ENCODE peak calls at places on chromosome 4, in seven cellular contexts. One of them, this sample, is unnamed.

GRCh38 chr4:183099537-183100297 is 660 bp downstream of the WWC2 start:
- DNase-seq in kidney glomerular epithelial cell: no peak
- DNase-seq in activated naive CD4-positive, alpha-beta T cell treated with anti-CD3 and anti-CD28 coated beads, Interleukin-2, amount 50 U/mL, for 16 hours: peak; percentile 25
- DNase-seq in DMS53: peak; percentile 56
- DNase-seq in SK-N-SH: no peak
- DNase-seq in LoVo: peak; percentile 38
- DNase-seq in GM10248: peak; percentile 18
- DNase-seq in this sample: peak; percentile 45

GRCh38 chr4:54872246-54872645 is 214.5 kb downstream of the KIT start:
- DNase-seq in kidney glomerular epithelial cell: no peak
- DNase-seq in activated naive CD4-positive, alpha-beta T cell treated with anti-CD3 and anti-CD28 coated beads, Interleukin-2, amount 50 U/mL, for 16 hours: no peak
- DNase-seq in DMS53: no peak
- DNase-seq in SK-N-SH: no peak
- DNase-seq in LoVo: peak; percentile 1
- DNase-seq in GM10248: no peak
- DNase-seq in this sample: no peak

GRCh38 chr4:102438396-102438795 is 62.8 kb upstream of the NFKB1 start:
- DNase-seq in kidney glomerular epithelial cell: peak; percentile 12
- DNase-seq in activated naive CD4-positive, alpha-beta T cell treated with anti-CD3 and anti-CD28 coated beads, Interleukin-2, amount 50 U/mL, for 16 hours: no peak
- DNase-seq in DMS53: no peak
- DNase-seq in SK-N-SH: no peak
- DNase-seq in LoVo: no peak
- DNase-seq in GM10248: no peak
- DNase-seq in this sample: no peak

GRCh38 chr4:156169011-156169410 is 215.3 kb upstream of the CTSO start:
- DNase-seq in kidney glomerular epithelial cell: peak; percentile 41
- DNase-seq in activated naive CD4-positive, alpha-beta T cell treated with anti-CD3 and anti-CD28 coated beads, Interleukin-2, amount 50 U/mL, for 16 hours: no peak
- DNase-seq in DMS53: peak; percentile 63
- DNase-seq in SK-N-SH: no peak
- DNase-seq in LoVo: peak; percentile 1
- DNase-seq in GM10248: peak; percentile 17
- DNase-seq in this sample: peak; percentile 2

GRCh38 chr4:173334891-173335754 is 965 bp upstream of the HMGB2 start:
- DNase-seq in kidney glomerular epithelial cell: peak; percentile 78
- DNase-seq in activated naive CD4-positive, alpha-beta T cell treated with anti-CD3 and anti-CD28 coated beads, Interleukin-2, amount 50 U/mL, for 16 hours: peak; percentile 12
- DNase-seq in DMS53: peak; percentile 92
- DNase-seq in SK-N-SH: peak; percentile 92
- DNase-seq in LoVo: peak; percentile 83
- DNase-seq in GM10248: peak; percentile 76
- DNase-seq in this sample: peak; percentile 96

GRCh38 chr4:52312722-52313121 is 261.6 kb downstream of the SPATA18 start:
- DNase-seq in kidney glomerular epithelial cell: no peak
- DNase-seq in activated naive CD4-positive, alpha-beta T cell treated with anti-CD3 and anti-CD28 coated beads, Interleukin-2, amount 50 U/mL, for 16 hours: no peak
- DNase-seq in DMS53: no peak
- DNase-seq in SK-N-SH: no peak
- DNase-seq in LoVo: no peak
- DNase-seq in GM10248: no peak
- DNase-seq in this sample: peak; percentile 62

GRCh38 chr4:8730681-8731080 is 138.1 kb downstream of the CPZ start:
- DNase-seq in kidney glomerular epithelial cell: no peak
- DNase-seq in activated naive CD4-positive, alpha-beta T cell treated with anti-CD3 and anti-CD28 coated beads, Interleukin-2, amount 50 U/mL, for 16 hours: no peak
- DNase-seq in DMS53: no peak
- DNase-seq in SK-N-SH: no peak
- DNase-seq in LoVo: no peak
- DNase-seq in GM10248: no peak
- DNase-seq in this sample: no peak

GRCh38 chr4:25862411-25863346 is at the start of gene SEL1L3:
- DNase-seq in kidney glomerular epithelial cell: no peak
- DNase-seq in activated naive CD4-positive, alpha-beta T cell treated with anti-CD3 and anti-CD28 coated beads, Interleukin-2, amount 50 U/mL, for 16 hours: peak; percentile 64
- DNase-seq in DMS53: peak; percentile 91
- DNase-seq in SK-N-SH: peak; percentile 84
- DNase-seq in LoVo: peak; percentile 59
- DNase-seq in GM10248: peak; percentile 83
- DNase-seq in this sample: peak; percentile 81

GRCh38 chr4:81214518-81215218 is 354 bp downstream of the PRKG2 start:
- DNase-seq in kidney glomerular epithelial cell: no peak
- DNase-seq in activated naive CD4-positive, alpha-beta T cell treated with anti-CD3 and anti-CD28 coated beads, Interleukin-2, amount 50 U/mL, for 16 hours: no peak
- DNase-seq in DMS53: peak; percentile 47
- DNase-seq in SK-N-SH: peak; percentile 11
- DNase-seq in LoVo: no peak
- DNase-seq in GM10248: no peak
- DNase-seq in this sample: peak; percentile 58

GRCh38 chr4:40848251-40848650 is 98.5 kb downstream of the NSUN7 start:
- DNase-seq in kidney glomerular epithelial cell: no peak
- DNase-seq in activated naive CD4-positive, alpha-beta T cell treated with anti-CD3 and anti-CD28 coated beads, Interleukin-2, amount 50 U/mL, for 16 hours: no peak
- DNase-seq in DMS53: no peak
- DNase-seq in SK-N-SH: no peak
- DNase-seq in LoVo: no peak
- DNase-seq in GM10248: no peak
- DNase-seq in this sample: peak; percentile 97

GRCh38 chr4:71025654-71026053 is 32.2 kb downstream of the DCK start:
- DNase-seq in kidney glomerular epithelial cell: no peak
- DNase-seq in activated naive CD4-positive, alpha-beta T cell treated with anti-CD3 and anti-CD28 coated beads, Interleukin-2, amount 50 U/mL, for 16 hours: no peak
- DNase-seq in DMS53: no peak
- DNase-seq in SK-N-SH: no peak
- DNase-seq in LoVo: no peak
- DNase-seq in GM10248: no peak
- DNase-seq in this sample: no peak

GRCh38 chr4:169045862-169046584 is 36.0 kb upstream of the CBR4 start:
- DNase-seq in kidney glomerular epithelial cell: no peak
- DNase-seq in activated naive CD4-positive, alpha-beta T cell treated with anti-CD3 and anti-CD28 coated beads, Interleukin-2, amount 50 U/mL, for 16 hours: no peak
- DNase-seq in DMS53: no peak
- DNase-seq in SK-N-SH: no peak
- DNase-seq in LoVo: no peak
- DNase-seq in GM10248: no peak
- DNase-seq in this sample: no peak

GRCh38 chr4:37678624-37679023 is 7.6 kb downstream of the RELL1 start:
- DNase-seq in kidney glomerular epithelial cell: no peak
- DNase-seq in activated naive CD4-positive, alpha-beta T cell treated with anti-CD3 and anti-CD28 coated beads, Interleukin-2, amount 50 U/mL, for 16 hours: no peak
- DNase-seq in DMS53: no peak
- DNase-seq in SK-N-SH: no peak
- DNase-seq in LoVo: no peak
- DNase-seq in GM10248: no peak
- DNase-seq in this sample: peak; percentile 8

GRCh38 chr4:62484357-62484756 is 1284.2 kb downstream of the ADGRL3 start:
- DNase-seq in kidney glomerular epithelial cell: no peak
- DNase-seq in activated naive CD4-positive, alpha-beta T cell treated with anti-CD3 and anti-CD28 coated beads, Interleukin-2, amount 50 U/mL, for 16 hours: no peak
- DNase-seq in DMS53: no peak
- DNase-seq in SK-N-SH: no peak
- DNase-seq in LoVo: no peak
- DNase-seq in GM10248: no peak
- DNase-seq in this sample: no peak

GRCh38 chr4:55184600-55185523 is 59.5 kb upstream of the KDR start:
- DNase-seq in kidney glomerular epithelial cell: no peak
- DNase-seq in activated naive CD4-positive, alpha-beta T cell treated with anti-CD3 and anti-CD28 coated beads, Interleukin-2, amount 50 U/mL, for 16 hours: peak; percentile 23
- DNase-seq in DMS53: peak; percentile 86
- DNase-seq in SK-N-SH: no peak
- DNase-seq in LoVo: no peak
- DNase-seq in GM10248: peak; percentile 16
- DNase-seq in this sample: peak; percentile 52

GRCh38 chr4:186723207-186724047 is at the start of gene FAT1:
- DNase-seq in kidney glomerular epithelial cell: no peak
- DNase-seq in activated naive CD4-positive, alpha-beta T cell treated with anti-CD3 and anti-CD28 coated beads, Interleukin-2, amount 50 U/mL, for 16 hours: no peak
- DNase-seq in DMS53: peak; percentile 86
- DNase-seq in SK-N-SH: peak; percentile 85
- DNase-seq in LoVo: no peak
- DNase-seq in GM10248: no peak
- DNase-seq in this sample: peak; percentile 85

GRCh38 chr4:11497972-11498371 is 69.3 kb upstream of the HS3ST1 start:
- DNase-seq in kidney glomerular epithelial cell: no peak
- DNase-seq in activated naive CD4-positive, alpha-beta T cell treated with anti-CD3 and anti-CD28 coated beads, Interleukin-2, amount 50 U/mL, for 16 hours: no peak
- DNase-seq in DMS53: no peak
- DNase-seq in SK-N-SH: no peak
- DNase-seq in LoVo: no peak
- DNase-seq in GM10248: no peak
- DNase-seq in this sample: no peak

GRCh38 chr4:2963185-2964076 is at the start of the genes GRK4 and NOP14:
- DNase-seq in kidney glomerular epithelial cell: peak; percentile 96
- DNase-seq in activated naive CD4-positive, alpha-beta T cell treated with anti-CD3 and anti-CD28 coated beads, Interleukin-2, amount 50 U/mL, for 16 hours: peak; percentile 98
- DNase-seq in DMS53: peak; percentile 100
- DNase-seq in SK-N-SH: peak; percentile 97
- DNase-seq in LoVo: peak; percentile 99
- DNase-seq in GM10248: peak; percentile 98
- DNase-seq in this sample: peak; percentile 98

GRCh38 chr4:4502694-4503311 is 39.0 kb downstream of the STX18 start:
- DNase-seq in kidney glomerular epithelial cell: no peak
- DNase-seq in activated naive CD4-positive, alpha-beta T cell treated with anti-CD3 and anti-CD28 coated beads, Interleukin-2, amount 50 U/mL, for 16 hours: no peak
- DNase-seq in DMS53: no peak
- DNase-seq in SK-N-SH: no peak
- DNase-seq in LoVo: no peak
- DNase-seq in GM10248: no peak
- DNase-seq in this sample: peak; percentile 4

GRCh38 chr4:1647432-1647831 is 36.7 kb downstream of the FAM53A start:
- DNase-seq in kidney glomerular epithelial cell: no peak
- DNase-seq in activated naive CD4-positive, alpha-beta T cell treated with anti-CD3 and anti-CD28 coated beads, Interleukin-2, amount 50 U/mL, for 16 hours: no peak
- DNase-seq in DMS53: no peak
- DNase-seq in SK-N-SH: no peak
- DNase-seq in LoVo: no peak
- DNase-seq in GM10248: no peak
- DNase-seq in this sample: no peak

GRCh38 chr4:69984030-69984443 is 11.7 kb upstream of the STATH start:
- DNase-seq in kidney glomerular epithelial cell: peak; percentile 42
- DNase-seq in activated naive CD4-positive, alpha-beta T cell treated with anti-CD3 and anti-CD28 coated beads, Interleukin-2, amount 50 U/mL, for 16 hours: no peak
- DNase-seq in DMS53: peak; percentile 89
- DNase-seq in SK-N-SH: no peak
- DNase-seq in LoVo: peak; percentile 22
- DNase-seq in GM10248: no peak
- DNase-seq in this sample: peak; percentile 52

GRCh38 chr4:83931659-83932058 is 395.8 kb downstream of the GPAT3 start:
- DNase-seq in kidney glomerular epithelial cell: no peak
- DNase-seq in activated naive CD4-positive, alpha-beta T cell treated with anti-CD3 and anti-CD28 coated beads, Interleukin-2, amount 50 U/mL, for 16 hours: no peak
- DNase-seq in DMS53: no peak
- DNase-seq in SK-N-SH: no peak
- DNase-seq in LoVo: no peak
- DNase-seq in GM10248: no peak
- DNase-seq in this sample: peak; percentile 21

GRCh38 chr4:76987685-76988084 is 38.1 kb downstream of the SEPTIN11 start:
- DNase-seq in kidney glomerular epithelial cell: no peak
- DNase-seq in activated naive CD4-positive, alpha-beta T cell treated with anti-CD3 and anti-CD28 coated beads, Interleukin-2, amount 50 U/mL, for 16 hours: no peak
- DNase-seq in DMS53: no peak
- DNase-seq in SK-N-SH: no peak
- DNase-seq in LoVo: no peak
- DNase-seq in GM10248: no peak
- DNase-seq in this sample: peak; percentile 16

GRCh38 chr4:2745516-2745915 is 10.6 kb downstream of the TNIP2 start:
- DNase-seq in kidney glomerular epithelial cell: no peak
- DNase-seq in activated naive CD4-positive, alpha-beta T cell treated with anti-CD3 and anti-CD28 coated beads, Interleukin-2, amount 50 U/mL, for 16 hours: no peak
- DNase-seq in DMS53: no peak
- DNase-seq in SK-N-SH: no peak
- DNase-seq in LoVo: no peak
- DNase-seq in GM10248: no peak
- DNase-seq in this sample: no peak

GRCh38 chr4:11632488-11632887 is 203.8 kb upstream of the HS3ST1 start:
- DNase-seq in kidney glomerular epithelial cell: no peak
- DNase-seq in activated naive CD4-positive, alpha-beta T cell treated with anti-CD3 and anti-CD28 coated beads, Interleukin-2, amount 50 U/mL, for 16 hours: no peak
- DNase-seq in DMS53: peak; percentile 87
- DNase-seq in SK-N-SH: no peak
- DNase-seq in LoVo: peak; percentile 47
- DNase-seq in GM10248: no peak
- DNase-seq in this sample: no peak

GRCh38 chr4:109078724-109079123 is 223.7 kb downstream of the COL25A1 start:
- DNase-seq in kidney glomerular epithelial cell: peak; percentile 66
- DNase-seq in activated naive CD4-positive, alpha-beta T cell treated with anti-CD3 and anti-CD28 coated beads, Interleukin-2, amount 50 U/mL, for 16 hours: no peak
- DNase-seq in DMS53: peak; percentile 35
- DNase-seq in SK-N-SH: no peak
- DNase-seq in LoVo: no peak
- DNase-seq in GM10248: no peak
- DNase-seq in this sample: no peak

GRCh38 chr4:20253799-20254409 is 2.2 kb downstream of the SLIT2 start:
- DNase-seq in kidney glomerular epithelial cell: no peak
- DNase-seq in activated naive CD4-positive, alpha-beta T cell treated with anti-CD3 and anti-CD28 coated beads, Interleukin-2, amount 50 U/mL, for 16 hours: no peak
- DNase-seq in DMS53: peak; percentile 69
- DNase-seq in SK-N-SH: peak; percentile 67
- DNase-seq in LoVo: no peak
- DNase-seq in GM10248: peak; percentile 24
- DNase-seq in this sample: peak; percentile 60

GRCh38 chr4:119525005-119525749 is 103.4 kb downstream of the PDE5A start:
- DNase-seq in kidney glomerular epithelial cell: peak; percentile 73
- DNase-seq in activated naive CD4-positive, alpha-beta T cell treated with anti-CD3 and anti-CD28 coated beads, Interleukin-2, amount 50 U/mL, for 16 hours: no peak
- DNase-seq in DMS53: no peak
- DNase-seq in SK-N-SH: no peak
- DNase-seq in LoVo: no peak
- DNase-seq in GM10248: no peak
- DNase-seq in this sample: no peak

GRCh38 chr4:113331811-113332210 is 282.4 kb downstream of the ANK2 start:
- DNase-seq in kidney glomerular epithelial cell: no peak
- DNase-seq in activated naive CD4-positive, alpha-beta T cell treated with anti-CD3 and anti-CD28 coated beads, Interleukin-2, amount 50 U/mL, for 16 hours: no peak
- DNase-seq in DMS53: no peak
- DNase-seq in SK-N-SH: no peak
- DNase-seq in LoVo: no peak
- DNase-seq in GM10248: no peak
- DNase-seq in this sample: no peak

GRCh38 chr4:100421356-100421978 is 96.4 kb downstream of the EMCN start:
- DNase-seq in kidney glomerular epithelial cell: peak; percentile 20
- DNase-seq in activated naive CD4-positive, alpha-beta T cell treated with anti-CD3 and anti-CD28 coated beads, Interleukin-2, amount 50 U/mL, for 16 hours: no peak
- DNase-seq in DMS53: peak; percentile 51
- DNase-seq in SK-N-SH: peak; percentile 11
- DNase-seq in LoVo: peak; percentile 35
- DNase-seq in GM10248: no peak
- DNase-seq in this sample: peak; percentile 34

GRCh38 chr4:103718993-103719319 is 829 bp downstream of the TACR3 start:
- DNase-seq in kidney glomerular epithelial cell: no peak
- DNase-seq in activated naive CD4-positive, alpha-beta T cell treated with anti-CD3 and anti-CD28 coated beads, Interleukin-2, amount 50 U/mL, for 16 hours: no peak
- DNase-seq in DMS53: peak; percentile 73
- DNase-seq in SK-N-SH: no peak
- DNase-seq in LoVo: no peak
- DNase-seq in GM10248: no peak
- DNase-seq in this sample: no peak

GRCh38 chr4:141797966-141798365 is 161.6 kb downstream of the IL15 start:
- DNase-seq in kidney glomerular epithelial cell: no peak
- DNase-seq in activated naive CD4-positive, alpha-beta T cell treated with anti-CD3 and anti-CD28 coated beads, Interleukin-2, amount 50 U/mL, for 16 hours: no peak
- DNase-seq in DMS53: no peak
- DNase-seq in SK-N-SH: no peak
- DNase-seq in LoVo: no peak
- DNase-seq in GM10248: no peak
- DNase-seq in this sample: no peak

GRCh38 chr4:130074096-130074495 is 978.1 kb downstream of the C4orf33 start:
- DNase-seq in kidney glomerular epithelial cell: no peak
- DNase-seq in activated naive CD4-positive, alpha-beta T cell treated with anti-CD3 and anti-CD28 coated beads, Interleukin-2, amount 50 U/mL, for 16 hours: no peak
- DNase-seq in DMS53: peak; percentile 61
- DNase-seq in SK-N-SH: no peak
- DNase-seq in LoVo: no peak
- DNase-seq in GM10248: no peak
- DNase-seq in this sample: no peak

GRCh38 chr4:158020734-158021346 is 152.0 kb downstream of the GASK1B start:
- DNase-seq in kidney glomerular epithelial cell: peak; percentile 85
- DNase-seq in activated naive CD4-positive, alpha-beta T cell treated with anti-CD3 and anti-CD28 coated beads, Interleukin-2, amount 50 U/mL, for 16 hours: no peak
- DNase-seq in DMS53: peak; percentile 7
- DNase-seq in SK-N-SH: no peak
- DNase-seq in LoVo: no peak
- DNase-seq in GM10248: no peak
- DNase-seq in this sample: peak; percentile 13

GRCh38 chr4:158775091-158775651 is 6.3 kb downstream of the FNIP2 start:
- DNase-seq in kidney glomerular epithelial cell: no peak
- DNase-seq in activated naive CD4-positive, alpha-beta T cell treated with anti-CD3 and anti-CD28 coated beads, Interleukin-2, amount 50 U/mL, for 16 hours: no peak
- DNase-seq in DMS53: peak; percentile 5
- DNase-seq in SK-N-SH: no peak
- DNase-seq in LoVo: no peak
- DNase-seq in GM10248: no peak
- DNase-seq in this sample: peak; percentile 32

GRCh38 chr4:17447675-17448298 is 64.1 kb downstream of the QDPR start:
- DNase-seq in kidney glomerular epithelial cell: peak; percentile 64
- DNase-seq in activated naive CD4-positive, alpha-beta T cell treated with anti-CD3 and anti-CD28 coated beads, Interleukin-2, amount 50 U/mL, for 16 hours: peak; percentile 47
- DNase-seq in DMS53: peak; percentile 85
- DNase-seq in SK-N-SH: peak; percentile 69
- DNase-seq in LoVo: peak; percentile 76
- DNase-seq in GM10248: peak; percentile 60
- DNase-seq in this sample: peak; percentile 47

GRCh38 chr4:5992171-5993062 is 25.8 kb downstream of the C4orf50 start:
- DNase-seq in kidney glomerular epithelial cell: no peak
- DNase-seq in activated naive CD4-positive, alpha-beta T cell treated with anti-CD3 and anti-CD28 coated beads, Interleukin-2, amount 50 U/mL, for 16 hours: no peak
- DNase-seq in DMS53: no peak
- DNase-seq in SK-N-SH: no peak
- DNase-seq in LoVo: no peak
- DNase-seq in GM10248: no peak
- DNase-seq in this sample: peak; percentile 48